ENCODE peak calls at places on chromosome 9, in four cellular contexts. G is HepG2, T is GM12878, Y is H1. H is an unnamed sample.

GRCh38 chr9:31519424-31519823 is 865.0 kb upstream of the ACO1 start:
- DNase-seq in G (no peak), T (no peak), Y (no peak), H (no peak)

GRCh38 chr9:97243606-97244005 is 63.9 kb upstream of the CCDC180 start:
- DNase-seq in G (no peak), Y (no peak), T (no peak), H (no peak)

GRCh38 chr9:96256800-96257199 is 45.2 kb downstream of the HSD17B3 start:
- DNase-seq in G (peak; percentile 12), T (no peak), Y (no peak), H (peak; percentile 87)

GRCh38 chr9:33202552-33203300 is 35.6 kb upstream of the B4GALT1 start:
- DNase-seq in Y (no peak), G (no peak), T (peak; percentile 72), H (no peak)

GRCh38 chr9:109745335-109746283 is 34.4 kb upstream of the PALM2AKAP2 start:
- DNase-seq in Y (no peak), T (no peak), G (no peak), H (no peak)

GRCh38 chr9:7592321-7593319 is 207.0 kb downstream of the DMAC1 start:
- DNase-seq in Y (no peak), T (no peak), G (no peak), H (no peak)

GRCh38 chr9:92561374-92562329 is 25.9 kb upstream of the ECM2 start:
- DNase-seq in T (no peak), Y (no peak), G (no peak), H (no peak)

GRCh38 chr9:76353280-76353679 is 40.9 kb downstream of the RFK start:
- DNase-seq in T (no peak), Y (no peak), G (no peak), H (no peak)

GRCh38 chr9:38707885-38708640 is 11.9 kb downstream of the FAM240B start:
- DNase-seq in G (no peak), Y (no peak), T (no peak), H (no peak)

GRCh38 chr9:35918780-35919179 is 9.5 kb downstream of the SPAAR start:
- DNase-seq in T (no peak), Y (no peak), G (no peak), H (no peak)

GRCh38 chr9:133160742-133161541 is 2.8 kb downstream of the GBGT1 start:
- DNase-seq in Y (no peak), T (no peak), G (peak; percentile 52), H (no peak)

GRCh38 chr9:134571946-134572914 is 69.4 kb upstream of the COL5A1 start:
- DNase-seq in G (no peak), T (no peak), Y (no peak), H (no peak)

GRCh38 chr9:16730162-16730561 is 140.3 kb downstream of the BNC2 start:
- DNase-seq in G (no peak), T (no peak), Y (no peak), H (no peak)

GRCh38 chr9:38022995-38023394 is 46.0 kb downstream of the SHB start:
- DNase-seq in Y (no peak), T (no peak), G (no peak), H (no peak)

GRCh38 chr9:36928670-36929349 is 105.3 kb downstream of the PAX5 start:
- DNase-seq in T (peak; percentile 64), G (no peak), Y (no peak), H (no peak)

GRCh38 chr9:123438321-123438720 is 82.3 kb downstream of the CRB2 start:
- DNase-seq in Y (no peak), T (no peak), G (no peak), H (no peak)
- TF ChIP-seq ZNF274 in Y (no peak), T (no peak), G (no peak), H (no peak)

DNA sequence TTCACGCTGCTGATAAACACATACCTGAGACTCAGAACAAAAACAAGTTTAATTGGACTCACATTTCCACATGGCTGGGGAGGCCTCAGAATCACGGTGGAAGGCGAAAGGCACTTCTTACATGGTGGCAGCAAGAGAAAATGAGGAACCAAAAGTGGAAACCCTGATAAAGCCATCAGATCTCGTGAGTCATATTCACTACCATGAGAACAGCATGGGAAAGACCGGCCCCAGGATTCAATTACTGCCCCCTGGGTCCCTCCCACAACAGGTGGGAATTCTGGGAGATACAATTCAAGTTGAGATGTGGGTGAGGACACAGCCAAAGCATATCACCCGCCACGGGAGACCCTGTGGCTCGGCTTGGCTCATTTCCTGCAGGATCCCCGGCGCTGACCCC is 20.2 kb downstream of the EXD3 start:
- DNase-seq in T (no peak), Y (no peak), G (no peak), H (no peak)
- H3K4me3 ChIP-seq in T (no peak overlapping the region), Y (no peak overlapping the region), G (no peak overlapping the region), H (no peak overlapping the region)

GRCh38 chr9:118473527-118473926 is 769.3 kb downstream of the TLR4 start:
- DNase-seq in G (no peak), T (no peak), Y (no peak), H (peak; percentile 70)
- TF ChIP-seq SUZ12 in G (no peak), T (no peak), Y (no peak), H (no peak)

DNA sequence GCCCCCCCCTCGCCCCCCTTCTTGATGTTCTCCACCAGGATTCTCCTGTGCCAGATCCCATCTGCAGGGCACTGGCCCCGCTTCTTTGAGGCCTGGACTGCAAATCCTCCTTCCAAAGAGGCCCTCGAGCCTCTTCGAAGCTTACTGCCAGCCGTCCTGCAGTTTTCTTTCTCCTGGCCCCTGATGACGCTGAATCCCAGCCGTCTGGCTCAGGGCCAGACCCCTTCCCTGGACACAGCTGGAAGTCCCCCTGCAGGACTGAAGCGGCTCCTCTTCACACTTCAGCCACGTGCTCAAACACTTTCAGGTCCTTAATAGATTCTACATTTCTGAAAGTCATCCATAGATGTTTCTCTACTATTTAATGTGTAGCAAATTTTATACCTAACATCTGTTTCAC is 121.5 kb downstream of the EHMT1 start:
- DNase-seq in T (no peak), G (no peak), Y (no peak), H (no peak)
- TF ChIP-seq ZNF274 in T (no peak), G (no peak), Y (no peak), H (no peak)

GRCh38 chr9:126677188-126678084 is 63.7 kb downstream of the LMX1B start:
- DNase-seq in G (no peak), T (no peak), Y (no peak), H (no peak)
- H3K4me3 ChIP-seq in G (no peak overlapping the region), T (no peak overlapping the region), Y (peak overlapping the region; percentile 2), H (peak overlapping the region; percentile 15)

GRCh38 chr9:87889882-87890252 is 7.2 kb downstream of the SPATA31E1 start:
- DNase-seq in Y (no peak), G (no peak), T (no peak), H (no peak)
- TF ChIP-seq SUZ12 in Y (no peak), G (no peak), T (no peak), H (no peak)